ENCODE peak calls at places on chromosomes 3 and 15, in five cellular contexts. S is stimulated activated CD4-positive, alpha-beta T cell treated with anti-CD3 and anti-CD28 coated beads, Interleukin-15, amount 100 ng/mL, for 1 hour; Z is activated T-cell treated with anti-CD3 and anti-CD28 coated beads for 24 hours; D is A172; M is nephron progenitor cell. P is an unnamed sample.

GRCh38 chr3:56254835-56255234 is 213.4 kb downstream of the ERC2 start:
- DNase-seq in D (no peak), Z (no peak), M (no peak), S (no peak), P (no peak)

GRCh38 chr3:182238141-182238540 is 526.4 kb downstream of the SOX2 start:
- DNase-seq in Z (no peak), S (no peak), D (peak), M (peak), P (peak)

GRCh38 chr3:124492824-124493223 is 237.4 kb upstream of the UMPS start:
- DNase-seq in S (no peak), Z (no peak), M (peak), D (peak), P (no peak)

GRCh38 chr3:193261970-193262369 is 20.9 kb downstream of the PLAAT1 start:
- DNase-seq in D (no peak), M (no peak), Z (no peak), S (no peak), P (no peak)

GRCh38 chr3:151864423-151865101 is 8.9 kb upstream of the SUCNR1 start:
- DNase-seq in D (peak), Z (no peak), S (no peak), M (no peak), P (no peak)

GRCh38 chr15:25787381-25787780 is 75.7 kb downstream of the ATP10A start:
- DNase-seq in D (no peak), Z (no peak), S (no peak), M (no peak), P (no peak)

GRCh38 chr15:31267161-31268107 is 59.2 kb upstream of the KLF13 start:
- DNase-seq in Z (no peak), M (no peak), S (no peak), D (no peak), P (peak)

GRCh38 chr3:52350436-52350835 is 34.3 kb downstream of the DNAH1 start:
- DNase-seq in S (no peak), M (peak), D (no peak), Z (no peak), P (no peak)

GRCh38 chr3:170760174-170760526 is 109.8 kb downstream of the RPL22L1 start:
- DNase-seq in M (no peak), D (no peak), Z (no peak), S (no peak), P (no peak)

GRCh38 chr15:78210349-78210717 is 24.0 kb downstream of the ACSBG1 start:
- DNase-seq in S (no peak), M (no peak), D (no peak), Z (no peak), P (no peak)

GRCh38 chr15:40925863-40926658 is 3.1 kb upstream of the DLL4 start:
- DNase-seq in M (peak), D (no peak), S (no peak), Z (no peak), P (peak)

GRCh38 chr3:186524616-186525015 is 19.6 kb downstream of the CRYGS start:
- DNase-seq in Z (no peak), D (no peak), M (no peak), S (no peak), P (no peak)

GRCh38 chr3:174882789-174883188 is 23.7 kb downstream of the NAALADL2 start:
- DNase-seq in Z (no peak), S (no peak), M (no peak), D (no peak), P (no peak)

GRCh38 chr15:63997715-63998442 is 48.4 kb downstream of the DAPK2 start:
- DNase-seq in M (no peak), Z (no peak), S (no peak), D (peak), P (no peak)

GRCh38 chr3:31448035-31448881 is 84.5 kb upstream of the STT3B start:
- DNase-seq in D (peak), S (no peak), M (no peak), Z (no peak), P (no peak)

GRCh38 chr3:193553606-193554005 is 1.1 kb downstream of the ATP13A4 start:
- DNase-seq in S (no peak), Z (no peak), D (no peak), M (no peak), P (no peak)

GRCh38 chr3:101703169-101703568 is 16.7 kb upstream of the RPL24 start:
- DNase-seq in M (no peak), S (no peak), Z (no peak), D (peak), P (no peak)

GRCh38 chr3:158105710-158106438 is at the start of gene SHOX2:
- DNase-seq in Z (no peak), M (peak), S (no peak), D (peak), P (peak)

GRCh38 chr3:151580592-151580991 is 119.7 kb upstream of the IGSF10 start:
- DNase-seq in Z (no peak), D (peak), M (no peak), S (no peak), P (no peak)

GRCh38 chr3:67540198-67540894 is 114.1 kb downstream of the SUCLG2 start:
- DNase-seq in M (peak), D (no peak), S (no peak), Z (no peak), P (no peak)

GRCh38 chr3:105222568-105223093 is 144.1 kb upstream of the ALCAM start:
- DNase-seq in D (no peak), M (no peak), Z (no peak), S (no peak), P (no peak)

GRCh38 chr15:82709421-82710207 is at the start of gene AP3B2:
- DNase-seq in M (peak), Z (peak), S (peak), D (peak), P (peak)

GRCh38 chr3:50008931-50009330 is 69.0 kb downstream of the RBM6 start:
- DNase-seq in S (no peak), M (no peak), Z (no peak), D (peak), P (no peak)

GRCh38 chr15:99006904-99007495 is 592 bp downstream of the PGPEP1L start:
- DNase-seq in S (no peak), Z (no peak), M (no peak), D (no peak), P (peak)

GRCh38 chr15:39743611-39744010 is 39.0 kb downstream of the FSIP1 start:
- DNase-seq in S (no peak), D (no peak), M (no peak), Z (no peak), P (no peak)

GRCh38 chr15:48939686-48940085 is 24.0 kb downstream of the SHC4 start:
- DNase-seq in Z (no peak), S (no peak), D (peak), M (no peak), P (no peak)

GRCh38 chr3:166447513-166447912 is 610.3 kb upstream of the BCHE start:
- DNase-seq in Z (no peak), S (no peak), D (no peak), M (no peak), P (no peak)

GRCh38 chr15:20348900-20349773 is 192.5 kb downstream of the GOLGA6L6 start:
- DNase-seq in S (no peak), M (no peak), Z (no peak), D (no peak), P (peak)

GRCh38 chr15:77219846-77220245 is 148.9 kb upstream of the TSPAN3 start:
- DNase-seq in M (no peak), D (no peak), Z (no peak), S (no peak), P (no peak)

GRCh38 chr3:158742861-158743260 is 10.6 kb upstream of the RARRES1 start:
- DNase-seq in D (no peak), M (no peak), S (no peak), Z (no peak), P (no peak)

GRCh38 chr3:23776352-23776891 is 29.3 kb upstream of the UBE2E1 start:
- DNase-seq in D (peak), Z (no peak), S (no peak), M (no peak), P (no peak)

GRCh38 chr15:73564255-73564654 is 68.9 kb downstream of the NPTN start:
- DNase-seq in Z (no peak), S (no peak), M (no peak), D (peak), P (no peak)

GRCh38 chr3:87733671-87734367 is 325.0 kb downstream of the CGGBP1 start:
- DNase-seq in S (no peak), M (no peak), Z (no peak), D (no peak), P (no peak)

GRCh38 chr15:69172854-69173253 is 12.4 kb downstream of the GLCE start:
- DNase-seq in D (no peak), S (no peak), Z (no peak), M (no peak), P (no peak)

GRCh38 chr15:78598348-78598747 is 22.4 kb downstream of the CHRNA3 start:
- DNase-seq in M (no peak), D (no peak), S (no peak), Z (no peak), P (no peak)

GRCh38 chr3:31275038-31275562 is 257.6 kb upstream of the STT3B start:
- DNase-seq in D (peak), Z (no peak), M (no peak), S (no peak), P (no peak)

GRCh38 chr15:32998979-32999677 is 195.4 kb downstream of the FMN1 start:
- DNase-seq in D (no peak), S (no peak), M (no peak), Z (no peak), P (no peak)